ENCODE peak calls at places on chromosomes 11 and 22, in nine cellular contexts. W, C, H, Y, J, M, T, F and N are unnamed samples.

GRCh38 chr11:59008942-59009341 is 69.7 kb downstream of the GLYATL1 start:
- DNase-seq in J (no peak), T (no peak), F (no peak), M (no peak), H (no peak), W (no peak), Y (no peak), C (no peak), N (no peak)

GRCh38 chr11:59102259-59102765 is 4.7 kb upstream of the FAM111B start:
- DNase-seq in J (peak), M (peak), T (peak), C (peak), F (no peak), H (peak), W (peak), Y (no peak), N (no peak)

GRCh38 chr11:26621147-26621546 is 49.1 kb upstream of the MUC15 start:
- DNase-seq in M (peak), F (no peak), T (no peak), Y (no peak), H (peak), W (no peak), J (no peak), C (peak), N (no peak)

GRCh38 chr11:61080526-61080925 is 21.8 kb upstream of the CD5 start:
- DNase-seq in Y (no peak), C (no peak), J (no peak), M (no peak), W (no peak), F (no peak), H (no peak), T (no peak), N (no peak)

GRCh38 chr11:110086892-110087309 is 6.3 kb upstream of the ZC3H12C start:
- DNase-seq in C (peak), M (peak), Y (no peak), F (no peak), J (no peak), W (no peak), H (peak), T (peak), N (no peak)

GRCh38 chr11:128738942-128739341 is 45.1 kb downstream of the FLI1 start:
- DNase-seq in M (no peak), J (no peak), T (no peak), F (no peak), H (no peak), Y (no peak), W (no peak), C (no peak), N (no peak)

GRCh38 chr11:122226810-122227379 is 110.9 kb upstream of the BLID start:
- DNase-seq in J (no peak), W (no peak), F (no peak), C (peak), Y (no peak), T (no peak), M (no peak), H (no peak), N (no peak)

GRCh38 chr11:31958086-31958735 is 132.7 kb upstream of the RCN1 start:
- DNase-seq in H (peak), C (peak), W (peak), M (peak), J (peak), F (peak), T (peak), Y (peak), N (peak)

GRCh38 chr22:37309221-37310074 is 27.1 kb downstream of the CYTH4 start:
- DNase-seq in Y (no peak), H (no peak), F (no peak), C (no peak), J (peak), T (no peak), M (no peak), W (no peak), N (peak)

GRCh38 chr11:34068098-34068497 is 16.6 kb downstream of the CAPRIN1 start:
- DNase-seq in F (no peak), H (peak), M (peak), Y (no peak), J (no peak), C (peak), W (no peak), T (no peak), N (no peak)

GRCh38 chr11:64713781-64714363 is 9.1 kb downstream of the NRXN2 start:
- DNase-seq in H (no peak), J (no peak), W (no peak), M (no peak), T (no peak), C (no peak), F (no peak), Y (peak), N (no peak)

GRCh38 chr11:74141274-74141695 is 29.5 kb downstream of the C2CD3 start:
- DNase-seq in M (no peak), H (no peak), J (no peak), Y (peak), W (no peak), C (peak), T (no peak), F (no peak), N (no peak)

GRCh38 chr11:38456371-38456770 is 1858.3 kb upstream of the RAG2 start:
- DNase-seq in T (no peak), Y (no peak), M (no peak), W (no peak), H (no peak), J (no peak), C (no peak), F (no peak), N (no peak)

GRCh38 chr22:49564054-49564453 is 263.6 kb downstream of the BRD1 start:
- DNase-seq in M (no peak), F (no peak), C (no peak), Y (peak), W (peak), H (no peak), J (no peak), T (no peak), N (no peak)

GRCh38 chr11:17828311-17828751 is 93.8 kb downstream of the KCNC1 start:
- DNase-seq in H (peak), M (peak), W (peak), C (peak), Y (no peak), J (no peak), F (no peak), T (peak), N (no peak)

GRCh38 chr11:71223081-71223405 is 29.3 kb downstream of the SHANK2 start:
- DNase-seq in T (no peak), Y (no peak), C (no peak), H (no peak), M (no peak), F (no peak), W (no peak), J (no peak), N (no peak)

GRCh38 chr11:5808500-5809121 is at the start of gene OR52N2:
- DNase-seq in W (peak), T (peak), M (peak), F (peak), C (peak), Y (peak), J (peak), H (peak), N (peak)

GRCh38 chr11:71305451-71306125 is 53.2 kb upstream of the SHANK2 start:
- DNase-seq in T (no peak), H (no peak), J (no peak), Y (no peak), F (no peak), W (no peak), C (peak), M (no peak), N (no peak)

GRCh38 chr11:19499999-19500398 is 212.6 kb upstream of the NAV2 start:
- DNase-seq in C (peak), M (peak), J (no peak), T (no peak), W (no peak), F (no peak), Y (no peak), H (peak), N (no peak)

GRCh38 chr11:32705309-32706033 is 89.0 kb downstream of the CCDC73 start:
- DNase-seq in T (no peak), H (no peak), J (no peak), C (no peak), Y (no peak), W (no peak), M (no peak), F (no peak), N (no peak)

GRCh38 chr22:37951305-37951704 is 2.1 kb downstream of the C22orf23 start:
- DNase-seq in C (peak), H (no peak), T (no peak), J (no peak), Y (no peak), F (no peak), M (peak), W (no peak), N (no peak)

GRCh38 chr11:67368621-67369020 is 4.8 kb downstream of the CLCF1 start:
- DNase-seq in F (no peak), C (peak), M (no peak), H (no peak), Y (no peak), T (no peak), J (no peak), W (no peak), N (no peak)

GRCh38 chr11:62559204-62559603 is 12.6 kb upstream of the AHNAK start:
- DNase-seq in C (no peak), Y (no peak), M (no peak), J (no peak), T (no peak), W (no peak), H (no peak), F (no peak), N (no peak)

GRCh38 chr11:96267490-96268010 is 75.4 kb downstream of the MAML2 start:
- DNase-seq in W (no peak), Y (no peak), H (no peak), C (no peak), M (peak), T (no peak), J (no peak), F (no peak), N (no peak)

GRCh38 chr11:12983331-12983730 is 25.8 kb upstream of the RASSF10 start:
- DNase-seq in M (no peak), H (no peak), F (no peak), T (no peak), Y (no peak), C (no peak), W (no peak), J (no peak), N (no peak)

GRCh38 chr11:46559815-46560214 is 34.0 kb downstream of the AMBRA1 start:
- DNase-seq in H (no peak), F (no peak), M (no peak), W (no peak), C (no peak), Y (no peak), T (no peak), J (no peak), N (no peak)
- H3K4me3 ChIP-seq in H (no peak), F (no peak), M (peak), W (no peak), C (peak), Y (no peak), T (peak), J (peak), N (no peak)

GRCh38 chr22:42066133-42066761 is 4.4 kb downstream of the NAGA start:
- DNase-seq in M (no peak), H (no peak), F (no peak), T (no peak), J (no peak), Y (no peak), C (no peak), W (no peak), N (no peak)

GRCh38 chr22:42064629-42065028 is 6.0 kb downstream of the NAGA start:
- DNase-seq in C (no peak), M (no peak), F (no peak), J (no peak), Y (peak), H (no peak), T (no peak), W (no peak), N (no peak)

GRCh38 chr22:42067706-42068350 is 2.8 kb downstream of the NAGA start:
- DNase-seq in Y (no peak), C (no peak), W (no peak), J (no peak), H (no peak), M (no peak), T (no peak), F (no peak), N (no peak)

GRCh38 chr22:42066937-42067336 is 3.7 kb downstream of the NAGA start:
- DNase-seq in J (no peak), Y (no peak), F (no peak), H (no peak), T (no peak), C (no peak), W (no peak), M (no peak), N (no peak)

GRCh38 chr22:42065408-42066132 is 5.0 kb downstream of the NAGA start:
- DNase-seq in J (no peak), H (no peak), F (no peak), W (no peak), Y (peak), M (no peak), C (no peak), T (no peak), N (no peak)
- H3K4me3 ChIP-seq in J (no peak), H (no peak), F (no peak), W (no peak), Y (no peak), M (no peak), C (no peak), T (no peak), N (no peak)

GRCh38 chr11:124170801-124171586 is 12.2 kb upstream of the OR10D3 start:
- DNase-seq in Y (no peak), F (no peak), M (no peak), H (no peak), T (no peak), J (no peak), C (no peak), W (no peak), N (no peak)

GRCh38 chr11:124172599-124172998 is 10.5 kb upstream of the OR10D3 start:
- DNase-seq in H (no peak), W (no peak), C (no peak), T (no peak), F (no peak), Y (no peak), J (no peak), M (no peak), N (no peak)

GRCh38 chr11:124174001-124174400 is 9.1 kb upstream of the OR10D3 start:
- DNase-seq in W (no peak), Y (peak), C (peak), J (no peak), H (peak), M (peak), T (no peak), F (peak), N (no peak)

GRCh38 chr11:124167852-124168251 is 15.3 kb upstream of the OR10D3 start:
- DNase-seq in Y (no peak), J (no peak), F (no peak), C (no peak), T (no peak), H (no peak), M (no peak), W (no peak), N (peak)

DNA sequence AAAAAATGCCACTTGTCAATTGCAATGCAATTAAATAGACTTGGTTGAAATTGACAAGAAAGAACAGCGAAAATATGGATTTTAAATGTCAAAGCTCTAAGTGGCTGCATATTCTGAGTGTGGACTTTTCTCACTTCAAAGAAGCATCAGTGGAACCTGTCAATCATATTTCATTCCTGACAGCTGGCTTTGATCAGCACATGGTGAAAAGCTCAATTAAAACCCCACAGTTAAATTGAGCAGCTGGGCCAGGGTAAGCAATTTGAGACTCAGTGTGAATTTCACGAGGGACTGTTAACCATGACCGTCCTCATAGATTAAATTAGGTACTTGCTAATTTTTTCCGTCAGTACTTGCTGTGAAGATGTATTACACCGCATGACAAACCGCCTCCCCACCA is 11.1 kb upstream of the OR10D3 start:
- DNase-seq in F (no peak), W (no peak), C (no peak), Y (no peak), J (no peak), M (no peak), T (no peak), H (no peak), N (no peak)
- H3K4me3 ChIP-seq in F (no peak), W (no peak), C (no peak), Y (no peak), J (no peak), M (no peak), T (no peak), H (no peak), N (no peak)

GRCh38 chr22:22073769-22074561 is 91.4 kb upstream of the TOP3B start:
- DNase-seq in C (no peak), J (no peak), W (no peak), M (no peak), H (no peak), T (no peak), Y (no peak), F (no peak), N (no peak)

GRCh38 chr22:22076361-22076760 is 93.8 kb upstream of the TOP3B start:
- DNase-seq in H (no peak), W (no peak), J (no peak), T (no peak), Y (no peak), F (no peak), C (no peak), M (no peak), N (peak)

GRCh38 chr22:22076937-22077703 is 94.5 kb upstream of the TOP3B start:
- DNase-seq in C (peak), J (no peak), Y (no peak), H (peak), F (no peak), T (no peak), M (peak), W (no peak), N (no peak)

GRCh38 chr22:22074634-22075381 is 92.2 kb upstream of the TOP3B start:
- DNase-seq in M (peak), Y (no peak), F (no peak), T (no peak), J (no peak), W (no peak), C (no peak), H (no peak), N (no peak)

DNA sequence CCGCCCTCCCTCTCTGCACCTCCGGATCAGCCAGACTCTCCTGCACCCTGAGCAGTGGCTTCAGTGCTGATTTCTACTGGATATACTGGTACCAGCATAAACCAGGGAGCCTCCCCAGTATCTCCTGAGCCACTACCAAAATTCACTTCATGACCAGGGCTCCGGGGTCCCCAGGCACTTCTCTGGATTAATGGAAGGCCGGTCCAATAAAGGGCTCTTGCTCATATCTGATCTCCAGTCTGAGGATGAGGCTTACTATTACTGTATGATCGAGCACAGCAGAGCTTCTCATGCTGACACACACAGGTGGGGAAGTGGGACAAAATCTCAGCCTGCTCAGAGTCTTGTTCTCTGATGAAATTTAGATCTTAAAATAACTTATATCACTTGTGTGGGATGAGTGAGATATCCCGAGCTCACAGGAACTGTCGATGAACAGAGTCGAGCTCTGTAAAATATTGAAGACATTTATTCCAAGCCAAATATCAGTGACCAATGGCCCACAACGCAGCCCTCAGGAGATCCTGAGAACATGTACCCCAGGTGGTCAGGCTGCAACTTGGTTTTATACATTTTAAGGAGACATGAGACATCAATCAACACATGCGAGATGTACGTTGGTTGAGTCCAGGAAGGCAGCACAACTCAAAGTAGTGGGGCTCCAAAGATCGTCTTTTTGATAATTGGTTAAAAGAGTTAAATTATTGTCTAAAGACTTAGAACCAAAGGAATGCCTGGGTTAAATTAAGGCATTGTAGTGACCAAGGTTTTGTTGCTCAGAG is 93.0 kb upstream of the TOP3B start:
- DNase-seq in W (no peak), J (no peak), T (no peak), M (no peak), Y (no peak), F (no peak), H (no peak), C (no peak), N (no peak)
- H3K4me3 ChIP-seq in W (no peak), J (no peak), T (no peak), M (no peak), Y (no peak), F (no peak), H (no peak), C (no peak), N (no peak)

DNA sequence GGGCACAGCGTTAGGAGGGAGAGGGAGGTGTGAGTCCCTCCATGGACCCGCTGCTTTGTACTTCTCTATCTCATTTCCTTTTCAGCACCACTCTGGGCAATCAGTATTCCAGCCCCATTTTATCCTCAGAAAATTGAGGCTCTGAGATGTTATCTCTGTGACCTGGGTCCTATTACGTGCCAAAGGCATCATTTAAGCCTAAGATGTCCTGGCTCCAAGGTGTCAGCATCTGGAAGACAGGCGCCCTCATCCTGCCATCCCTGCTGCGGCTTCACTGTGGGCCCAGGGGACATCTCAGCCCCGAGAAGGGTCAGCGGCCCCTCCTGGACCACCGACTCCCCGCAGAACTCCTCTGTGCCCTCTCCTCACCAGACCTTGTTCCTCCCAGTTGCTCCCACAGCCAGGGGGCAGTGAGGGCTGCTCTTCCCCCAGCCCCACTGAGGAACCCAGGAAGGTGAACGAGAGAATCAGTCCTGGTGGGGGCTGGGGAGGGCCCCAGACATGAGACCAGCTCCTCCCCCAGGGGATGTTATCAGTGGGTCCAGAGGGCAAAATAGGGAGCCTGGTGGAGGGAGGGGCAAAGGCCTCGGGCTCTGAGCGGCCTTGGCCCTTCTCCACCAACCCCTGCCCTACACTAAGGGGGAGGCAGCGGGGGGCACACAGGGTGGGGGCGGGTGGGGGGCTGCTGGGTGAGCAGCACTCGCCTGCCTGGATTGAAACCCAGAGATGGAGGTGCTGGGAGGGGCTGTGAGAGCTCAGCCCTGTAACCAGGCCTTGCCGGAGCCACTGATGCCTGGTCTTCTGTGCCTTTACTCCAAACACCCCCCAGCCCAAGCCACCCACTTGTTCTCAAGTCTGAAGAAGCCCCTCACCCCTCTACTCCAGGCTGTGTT is 829 bp upstream of the APOC3 start:
- DNase-seq in M (no peak), T (no peak), F (no peak), J (no peak), H (no peak), C (no peak), W (no peak), Y (no peak), N (no peak)
- H3K4me3 ChIP-seq in M (no peak), T (no peak), F (no peak), J (no peak), H (no peak), C (no peak), W (no peak), Y (no peak), N (no peak)